ENCODE peak calls at places on chromosomes 13 and 19, in four cellular contexts. E is naive B cell, U is head of caudate nucleus, K is cardiac muscle cell. R is an unnamed sample.

GRCh38 chr19:35977446-35978222 is 17.4 kb upstream of the SDHAF1 start:
- DNase-seq in K (no peak), E (no peak), U (no peak), R (peak; percentile 11)

GRCh38 chr13:33194820-33195692 is 90.5 kb downstream of the STARD13 start:
- DNase-seq in K (peak; percentile 96), E (no peak), U (no peak), R (no peak)

GRCh38 chr13:94344126-94344863 is 135.2 kb downstream of the DCT start:
- DNase-seq in E (no peak), U (no peak), K (no peak), R (no peak)

GRCh38 chr13:96229356-96229755 is 139.4 kb downstream of the HS6ST3 start:
- DNase-seq in E (no peak), U (no peak), K (peak; percentile 15), R (peak; percentile 30)

GRCh38 chr19:18601875-18602274 is 4.7 kb downstream of the CRLF1 start:
- DNase-seq in K (no peak), U (no peak), E (no peak), R (no peak)

GRCh38 chr19:55353803-55354697 is 469 bp downstream of the COX6B2 start:
- DNase-seq in K (peak; percentile 68), U (peak; percentile 28), E (peak; percentile 51), R (no peak)

GRCh38 chr13:21537105-21537504 is 66.9 kb downstream of the MICU2 start:
- DNase-seq in E (no peak), K (peak; percentile 59), U (no peak), R (no peak)

GRCh38 chr19:17244618-17245534 is 843 bp downstream of the NR2F6 start:
- DNase-seq in K (no peak), U (no peak), E (no peak), R (no peak)

GRCh38 chr13:27309401-27309958 is 38.9 kb downstream of the RASL11A start:
- DNase-seq in U (no peak), E (no peak), K (no peak), R (no peak)

GRCh38 chr19:1261863-1262686 is 7.1 kb upstream of the CIRBP start:
- DNase-seq in E (no peak), K (peak; percentile 41), U (no peak), R (no peak)

GRCh38 chr19:49860716-49861100 is 6.7 kb downstream of the PNKP start:
- DNase-seq in E (no peak), K (no peak), U (no peak), R (no peak)

GRCh38 chr19:48613024-48613851 is 1.6 kb downstream of the FAM83E start:
- DNase-seq in K (no peak), E (no peak), U (peak; percentile 38), R (no peak)

GRCh38 chr13:114129649-114130062 is 2.8 kb downstream of the RASA3 start:
- DNase-seq in E (no peak), K (no peak), U (no peak), R (no peak)

GRCh38 chr13:39540929-39541605 is 61.9 kb downstream of the LHFPL6 start:
- DNase-seq in U (no peak), E (no peak), K (no peak), R (no peak)

GRCh38 chr19:24062222-24062621 is 24.8 kb upstream of the ZNF254 start:
- DNase-seq in E (no peak), K (no peak), U (no peak), R (no peak)

GRCh38 chr19:39710333-39710890 is 6.1 kb downstream of the LGALS14 start:
- DNase-seq in U (no peak), K (no peak), E (no peak), R (no peak)

GRCh38 chr13:35720290-35720689 is 243.8 kb upstream of the MAB21L1 start:
- DNase-seq in U (no peak), E (no peak), K (no peak), R (no peak)

GRCh38 chr13:46179576-46180368 is 2.2 kb downstream of the LCP1 start:
- DNase-seq in U (no peak), E (peak; percentile 84), K (no peak), R (peak; percentile 90)

GRCh38 chr19:41872384-41872774 is 4.7 kb upstream of the CD79A start:
- DNase-seq in U (no peak), K (no peak), E (no peak), R (no peak)

GRCh38 chr19:46115396-46116109 is 8.9 kb downstream of the IGFL3 start:
- DNase-seq in E (no peak), U (no peak), K (peak; percentile 33), R (no peak)

GRCh38 chr13:26494591-26494990 is 62.9 kb upstream of the WASF3 start:
- DNase-seq in K (no peak), E (no peak), U (no peak), R (no peak)

GRCh38 chr19:28497887-28498286 is 715.1 kb downstream of the UQCRFS1 start:
- DNase-seq in K (no peak), U (no peak), E (no peak), R (no peak)

GRCh38 chr13:42999491-42999890 is 7.5 kb upstream of the EPSTI1 start:
- DNase-seq in U (no peak), K (no peak), E (no peak), R (no peak)

GRCh38 chr19:33634361-33635091 is 12.8 kb downstream of the CHST8 start:
- DNase-seq in U (no peak), K (no peak), E (no peak), R (no peak)

GRCh38 chr13:62085832-62086231 is 670.2 kb upstream of the PCDH20 start:
- DNase-seq in E (no peak), U (no peak), K (no peak), R (no peak)

GRCh38 chr13:46489586-46490023 is 63.4 kb upstream of the LRCH1 start:
- DNase-seq in E (no peak), U (no peak), K (peak; percentile 77), R (no peak)

GRCh38 chr19:3276341-3276799 is 51.9 kb downstream of the CELF5 start:
- DNase-seq in E (no peak), U (peak; percentile 45), K (no peak), R (no peak)

GRCh38 chr13:112556600-112556999 is 31.4 kb downstream of the TUBGCP3 start:
- DNase-seq in K (no peak), U (no peak), E (no peak), R (no peak)

GRCh38 chr13:95140502-95140901 is 160.7 kb downstream of the ABCC4 start:
- DNase-seq in K (no peak), U (no peak), E (no peak), R (no peak)

GRCh38 chr13:52744842-52745241 is 5.2 kb upstream of the CNMD start:
- DNase-seq in E (no peak), K (no peak), U (no peak), R (no peak)

GRCh38 chr19:19537321-19538048 is 580 bp upstream of the CILP2 start:
- DNase-seq in K (no peak), U (no peak), E (no peak), R (no peak)

GRCh38 chr19:990119-990571 is 6.0 kb downstream of the WDR18 start:
- DNase-seq in E (no peak), K (no peak), U (no peak), R (no peak)

GRCh38 chr19:48812094-48812929 is 1.5 kb upstream of the BCAT2 start:
- DNase-seq in U (peak; percentile 88), E (peak; percentile 64), K (peak; percentile 88), R (peak; percentile 39)